ENCODE peak calls at places on chromosomes 12 and 14, in five cellular contexts. E is posterior cingulate gyrus; B is lower leg skin; Z is T47D; J is activated CD4-positive, alpha-beta T cell treated with anti-CD3 and anti-CD28 coated beads for 4 hours. T is an unnamed sample.
A peak's percentile ranks its signal among the peaks of the same experiment; 100 is the strongest.

GRCh38 chr14:102138535-102138934 is 1.2 kb upstream of the WDR20 start:
- DNase-seq in E (no peak), J (no peak), B (no peak), Z (no peak), T (no peak)

GRCh38 chr12:52521175-52521574 is 981 bp upstream of the KRT5 start:
- DNase-seq in B (peak; percentile 68), J (no peak), E (no peak), Z (no peak), T (peak; percentile 9)

GRCh38 chr12:111407371-111408115 is 1.8 kb downstream of the SH2B3 start:
- DNase-seq in J (no peak), Z (no peak), B (no peak), E (no peak), T (no peak)

GRCh38 chr12:49098035-49098451 is 3.4 kb upstream of the DHH start:
- DNase-seq in Z (peak; percentile 52), J (peak; percentile 67), B (no peak), E (no peak), T (peak; percentile 49)

GRCh38 chr14:105070760-105071137 is 5.5 kb upstream of the GPR132 start:
- DNase-seq in J (no peak), B (no peak), E (no peak), Z (no peak), T (no peak)

GRCh38 chr12:41604830-41605229 is 416.7 kb downstream of the PDZRN4 start:
- DNase-seq in Z (no peak), B (no peak), J (no peak), E (no peak), T (no peak)

GRCh38 chr12:6887460-6887859 is 14.4 kb upstream of the SPSB2 start:
- DNase-seq in B (no peak), J (no peak), Z (no peak), E (no peak), T (peak; percentile 62)

GRCh38 chr14:70245026-70245425 is 56.3 kb upstream of the SLC8A3 start:
- DNase-seq in Z (no peak), B (no peak), E (no peak), J (no peak), T (no peak)

GRCh38 chr14:87468531-87468930 is 524.5 kb downstream of the GALC start:
- DNase-seq in B (no peak), E (no peak), J (no peak), Z (no peak), T (no peak)

GRCh38 chr12:7026854-7027253 is 8.6 kb upstream of the LPCAT3 start:
- DNase-seq in J (no peak), E (no peak), B (no peak), Z (no peak), T (no peak)

GRCh38 chr12:127728285-127728684 is 538.7 kb upstream of the TMEM132C start:
- DNase-seq in Z (no peak), B (no peak), E (no peak), J (no peak), T (no peak)

GRCh38 chr14:56202256-56202655 is 84.0 kb downstream of the PELI2 start:
- DNase-seq in Z (no peak), B (no peak), E (no peak), J (no peak), T (no peak)

GRCh38 chr12:30979371-30980259 is 53.1 kb downstream of the TSPAN11 start:
- DNase-seq in B (no peak), E (peak; percentile 80), Z (no peak), J (no peak), T (no peak)

GRCh38 chr12:85698937-85699336 is 137.3 kb downstream of the RASSF9 start:
- DNase-seq in Z (no peak), E (no peak), B (no peak), J (no peak), T (no peak)

GRCh38 chr12:21771311-21771710 is 3.2 kb downstream of the KCNJ8 start:
- DNase-seq in B (no peak), E (no peak), J (no peak), Z (no peak), T (no peak)

GRCh38 chr12:104011265-104011664 is 38.7 kb downstream of the GLT8D2 start:
- DNase-seq in Z (no peak), B (no peak), J (no peak), E (no peak), T (no peak)

GRCh38 chr12:65634061-65634460 is 190.2 kb upstream of the HMGA2 start:
- DNase-seq in E (no peak), B (no peak), Z (no peak), J (no peak), T (no peak)

T was measured in colonic mucosa.